ENCODE peak calls at places on chromosomes 16 and 17, in seven cellular contexts. One of them, this sample, is unnamed.

GRCh38 chr16:35192993-35193392 is 1733.6 kb downstream of the TP53TG3F start:
- DNase-seq in left lung: no peak
- DNase-seq in stimulated activated CD4-positive, alpha-beta T cell treated with anti-CD3 and anti-CD28 coated beads, Interleukin-15, amount 100 ng/mL, for 1 hour: no peak
- DNase-seq in activated T-helper 9 cell treated with anti-CD3 and anti-CD28 coated beads, Interleukin-2, amount 50 U/mL, for 16 hours: no peak
- DNase-seq in astrocyte of the spinal cord: no peak
- DNase-seq in activated CD4-positive, alpha-beta T cell treated with anti-CD3 and anti-CD28 coated beads for 4 hours: no peak
- DNase-seq in AG08395: no peak
- DNase-seq in this sample: no peak

GRCh38 chr17:78868391-78868790 is 27.8 kb upstream of the USP36 start:
- DNase-seq in left lung: no peak
- DNase-seq in stimulated activated CD4-positive, alpha-beta T cell treated with anti-CD3 and anti-CD28 coated beads, Interleukin-15, amount 100 ng/mL, for 1 hour: no peak
- DNase-seq in activated T-helper 9 cell treated with anti-CD3 and anti-CD28 coated beads, Interleukin-2, amount 50 U/mL, for 16 hours: no peak
- DNase-seq in astrocyte of the spinal cord: peak; percentile 82
- DNase-seq in activated CD4-positive, alpha-beta T cell treated with anti-CD3 and anti-CD28 coated beads for 4 hours: no peak
- DNase-seq in AG08395: peak; percentile 68
- DNase-seq in this sample: no peak

GRCh38 chr17:82662711-82663261 is 14.5 kb upstream of the WDR45B start:
- DNase-seq in left lung: peak; percentile 53
- DNase-seq in stimulated activated CD4-positive, alpha-beta T cell treated with anti-CD3 and anti-CD28 coated beads, Interleukin-15, amount 100 ng/mL, for 1 hour: no peak
- DNase-seq in activated T-helper 9 cell treated with anti-CD3 and anti-CD28 coated beads, Interleukin-2, amount 50 U/mL, for 16 hours: no peak
- DNase-seq in astrocyte of the spinal cord: no peak
- DNase-seq in activated CD4-positive, alpha-beta T cell treated with anti-CD3 and anti-CD28 coated beads for 4 hours: no peak
- DNase-seq in AG08395: no peak
- DNase-seq in this sample: no peak

GRCh38 chr17:81066072-81066471 is 31.1 kb downstream of the BAIAP2 start:
- DNase-seq in left lung: no peak
- DNase-seq in stimulated activated CD4-positive, alpha-beta T cell treated with anti-CD3 and anti-CD28 coated beads, Interleukin-15, amount 100 ng/mL, for 1 hour: no peak
- DNase-seq in activated T-helper 9 cell treated with anti-CD3 and anti-CD28 coated beads, Interleukin-2, amount 50 U/mL, for 16 hours: no peak
- DNase-seq in astrocyte of the spinal cord: no peak
- DNase-seq in activated CD4-positive, alpha-beta T cell treated with anti-CD3 and anti-CD28 coated beads for 4 hours: no peak
- DNase-seq in AG08395: no peak
- DNase-seq in this sample: no peak

GRCh38 chr17:29929544-29930398 is at the start of gene SSH2:
- DNase-seq in left lung: peak; percentile 98
- DNase-seq in stimulated activated CD4-positive, alpha-beta T cell treated with anti-CD3 and anti-CD28 coated beads, Interleukin-15, amount 100 ng/mL, for 1 hour: peak; percentile 81
- DNase-seq in activated T-helper 9 cell treated with anti-CD3 and anti-CD28 coated beads, Interleukin-2, amount 50 U/mL, for 16 hours: peak; percentile 83
- DNase-seq in astrocyte of the spinal cord: peak; percentile 86
- DNase-seq in activated CD4-positive, alpha-beta T cell treated with anti-CD3 and anti-CD28 coated beads for 4 hours: peak; percentile 89
- DNase-seq in AG08395: peak; percentile 86
- DNase-seq in this sample: peak; percentile 82

GRCh38 chr17:68519911-68520310 is 7.7 kb downstream of the PRKAR1A start:
- DNase-seq in left lung: no peak
- DNase-seq in stimulated activated CD4-positive, alpha-beta T cell treated with anti-CD3 and anti-CD28 coated beads, Interleukin-15, amount 100 ng/mL, for 1 hour: no peak
- DNase-seq in activated T-helper 9 cell treated with anti-CD3 and anti-CD28 coated beads, Interleukin-2, amount 50 U/mL, for 16 hours: no peak
- DNase-seq in astrocyte of the spinal cord: no peak
- DNase-seq in activated CD4-positive, alpha-beta T cell treated with anti-CD3 and anti-CD28 coated beads for 4 hours: no peak
- DNase-seq in AG08395: no peak
- DNase-seq in this sample: no peak

GRCh38 chr16:23595246-23595950 is 718 bp downstream of the NDUFAB1 start:
- DNase-seq in left lung: no peak
- DNase-seq in stimulated activated CD4-positive, alpha-beta T cell treated with anti-CD3 and anti-CD28 coated beads, Interleukin-15, amount 100 ng/mL, for 1 hour: no peak
- DNase-seq in activated T-helper 9 cell treated with anti-CD3 and anti-CD28 coated beads, Interleukin-2, amount 50 U/mL, for 16 hours: no peak
- DNase-seq in astrocyte of the spinal cord: no peak
- DNase-seq in activated CD4-positive, alpha-beta T cell treated with anti-CD3 and anti-CD28 coated beads for 4 hours: no peak
- DNase-seq in AG08395: no peak
- DNase-seq in this sample: no peak

GRCh38 chr16:82761858-82762257 is 135.1 kb downstream of the CDH13 start:
- DNase-seq in left lung: no peak
- DNase-seq in stimulated activated CD4-positive, alpha-beta T cell treated with anti-CD3 and anti-CD28 coated beads, Interleukin-15, amount 100 ng/mL, for 1 hour: no peak
- DNase-seq in activated T-helper 9 cell treated with anti-CD3 and anti-CD28 coated beads, Interleukin-2, amount 50 U/mL, for 16 hours: no peak
- DNase-seq in astrocyte of the spinal cord: peak; percentile 52
- DNase-seq in activated CD4-positive, alpha-beta T cell treated with anti-CD3 and anti-CD28 coated beads for 4 hours: no peak
- DNase-seq in AG08395: peak; percentile 16
- DNase-seq in this sample: no peak

GRCh38 chr16:82229800-82230619 is 60.0 kb upstream of the MPHOSPH6 start:
- DNase-seq in left lung: peak; percentile 65
- DNase-seq in stimulated activated CD4-positive, alpha-beta T cell treated with anti-CD3 and anti-CD28 coated beads, Interleukin-15, amount 100 ng/mL, for 1 hour: peak; percentile 28
- DNase-seq in activated T-helper 9 cell treated with anti-CD3 and anti-CD28 coated beads, Interleukin-2, amount 50 U/mL, for 16 hours: peak; percentile 43
- DNase-seq in astrocyte of the spinal cord: peak; percentile 74
- DNase-seq in activated CD4-positive, alpha-beta T cell treated with anti-CD3 and anti-CD28 coated beads for 4 hours: peak; percentile 54
- DNase-seq in AG08395: peak; percentile 80
- DNase-seq in this sample: peak; percentile 56

GRCh38 chr16:20849587-20850390 is 43.5 kb downstream of the REXO5 start:
- DNase-seq in left lung: no peak
- DNase-seq in stimulated activated CD4-positive, alpha-beta T cell treated with anti-CD3 and anti-CD28 coated beads, Interleukin-15, amount 100 ng/mL, for 1 hour: peak; percentile 54
- DNase-seq in activated T-helper 9 cell treated with anti-CD3 and anti-CD28 coated beads, Interleukin-2, amount 50 U/mL, for 16 hours: peak; percentile 54
- DNase-seq in astrocyte of the spinal cord: peak; percentile 76
- DNase-seq in activated CD4-positive, alpha-beta T cell treated with anti-CD3 and anti-CD28 coated beads for 4 hours: peak; percentile 51
- DNase-seq in AG08395: peak; percentile 65
- DNase-seq in this sample: no peak

GRCh38 chr16:4767872-4768548 is 1.0 kb upstream of the ZNF500 start:
- DNase-seq in left lung: no peak
- DNase-seq in stimulated activated CD4-positive, alpha-beta T cell treated with anti-CD3 and anti-CD28 coated beads, Interleukin-15, amount 100 ng/mL, for 1 hour: no peak
- DNase-seq in activated T-helper 9 cell treated with anti-CD3 and anti-CD28 coated beads, Interleukin-2, amount 50 U/mL, for 16 hours: no peak
- DNase-seq in astrocyte of the spinal cord: no peak
- DNase-seq in activated CD4-positive, alpha-beta T cell treated with anti-CD3 and anti-CD28 coated beads for 4 hours: no peak
- DNase-seq in AG08395: no peak
- DNase-seq in this sample: no peak

GRCh38 chr17:56812971-56813388 is 20.7 kb downstream of the C17orf67 start:
- DNase-seq in left lung: no peak
- DNase-seq in stimulated activated CD4-positive, alpha-beta T cell treated with anti-CD3 and anti-CD28 coated beads, Interleukin-15, amount 100 ng/mL, for 1 hour: no peak
- DNase-seq in activated T-helper 9 cell treated with anti-CD3 and anti-CD28 coated beads, Interleukin-2, amount 50 U/mL, for 16 hours: no peak
- DNase-seq in astrocyte of the spinal cord: no peak
- DNase-seq in activated CD4-positive, alpha-beta T cell treated with anti-CD3 and anti-CD28 coated beads for 4 hours: no peak
- DNase-seq in AG08395: no peak
- DNase-seq in this sample: no peak

GRCh38 chr17:55632236-55632635 is 90.4 kb downstream of the TMEM100 start:
- DNase-seq in left lung: no peak
- DNase-seq in stimulated activated CD4-positive, alpha-beta T cell treated with anti-CD3 and anti-CD28 coated beads, Interleukin-15, amount 100 ng/mL, for 1 hour: no peak
- DNase-seq in activated T-helper 9 cell treated with anti-CD3 and anti-CD28 coated beads, Interleukin-2, amount 50 U/mL, for 16 hours: no peak
- DNase-seq in astrocyte of the spinal cord: no peak
- DNase-seq in activated CD4-positive, alpha-beta T cell treated with anti-CD3 and anti-CD28 coated beads for 4 hours: no peak
- DNase-seq in AG08395: no peak
- DNase-seq in this sample: no peak

GRCh38 chr16:60203525-60204124 is 1469.5 kb upstream of the GOT2 start:
- DNase-seq in left lung: no peak
- DNase-seq in stimulated activated CD4-positive, alpha-beta T cell treated with anti-CD3 and anti-CD28 coated beads, Interleukin-15, amount 100 ng/mL, for 1 hour: no peak
- DNase-seq in activated T-helper 9 cell treated with anti-CD3 and anti-CD28 coated beads, Interleukin-2, amount 50 U/mL, for 16 hours: no peak
- DNase-seq in astrocyte of the spinal cord: peak; percentile 20
- DNase-seq in activated CD4-positive, alpha-beta T cell treated with anti-CD3 and anti-CD28 coated beads for 4 hours: no peak
- DNase-seq in AG08395: peak; percentile 33
- DNase-seq in this sample: no peak

GRCh38 chr17:60422162-60422665 is at the start of gene CHCT1:
- DNase-seq in left lung: no peak
- DNase-seq in stimulated activated CD4-positive, alpha-beta T cell treated with anti-CD3 and anti-CD28 coated beads, Interleukin-15, amount 100 ng/mL, for 1 hour: no peak
- DNase-seq in activated T-helper 9 cell treated with anti-CD3 and anti-CD28 coated beads, Interleukin-2, amount 50 U/mL, for 16 hours: no peak
- DNase-seq in astrocyte of the spinal cord: no peak
- DNase-seq in activated CD4-positive, alpha-beta T cell treated with anti-CD3 and anti-CD28 coated beads for 4 hours: no peak
- DNase-seq in AG08395: no peak
- DNase-seq in this sample: no peak

GRCh38 chr16:4576008-4576407 is 19.9 kb downstream of the C16orf96 start:
- DNase-seq in left lung: no peak
- DNase-seq in stimulated activated CD4-positive, alpha-beta T cell treated with anti-CD3 and anti-CD28 coated beads, Interleukin-15, amount 100 ng/mL, for 1 hour: no peak
- DNase-seq in activated T-helper 9 cell treated with anti-CD3 and anti-CD28 coated beads, Interleukin-2, amount 50 U/mL, for 16 hours: no peak
- DNase-seq in astrocyte of the spinal cord: no peak
- DNase-seq in activated CD4-positive, alpha-beta T cell treated with anti-CD3 and anti-CD28 coated beads for 4 hours: no peak
- DNase-seq in AG08395: no peak
- DNase-seq in this sample: no peak

GRCh38 chr17:39461911-39462641 is 790 bp downstream of the CDK12 start:
- DNase-seq in left lung: no peak
- DNase-seq in stimulated activated CD4-positive, alpha-beta T cell treated with anti-CD3 and anti-CD28 coated beads, Interleukin-15, amount 100 ng/mL, for 1 hour: peak; percentile 53
- DNase-seq in activated T-helper 9 cell treated with anti-CD3 and anti-CD28 coated beads, Interleukin-2, amount 50 U/mL, for 16 hours: peak; percentile 4
- DNase-seq in astrocyte of the spinal cord: peak; percentile 39
- DNase-seq in activated CD4-positive, alpha-beta T cell treated with anti-CD3 and anti-CD28 coated beads for 4 hours: peak; percentile 79
- DNase-seq in AG08395: peak; percentile 81
- DNase-seq in this sample: no peak

GRCh38 chr17:49229076-49229804 is 1.3 kb downstream of the PHOSPHO1 start:
- DNase-seq in left lung: no peak
- DNase-seq in stimulated activated CD4-positive, alpha-beta T cell treated with anti-CD3 and anti-CD28 coated beads, Interleukin-15, amount 100 ng/mL, for 1 hour: no peak
- DNase-seq in activated T-helper 9 cell treated with anti-CD3 and anti-CD28 coated beads, Interleukin-2, amount 50 U/mL, for 16 hours: no peak
- DNase-seq in astrocyte of the spinal cord: no peak
- DNase-seq in activated CD4-positive, alpha-beta T cell treated with anti-CD3 and anti-CD28 coated beads for 4 hours: no peak
- DNase-seq in AG08395: no peak
- DNase-seq in this sample: no peak

GRCh38 chr17:45228121-45228941 is 6.6 kb downstream of the FMNL1 start:
- DNase-seq in left lung: peak; percentile 71
- DNase-seq in stimulated activated CD4-positive, alpha-beta T cell treated with anti-CD3 and anti-CD28 coated beads, Interleukin-15, amount 100 ng/mL, for 1 hour: no peak
- DNase-seq in activated T-helper 9 cell treated with anti-CD3 and anti-CD28 coated beads, Interleukin-2, amount 50 U/mL, for 16 hours: no peak
- DNase-seq in astrocyte of the spinal cord: no peak
- DNase-seq in activated CD4-positive, alpha-beta T cell treated with anti-CD3 and anti-CD28 coated beads for 4 hours: no peak
- DNase-seq in AG08395: no peak
- DNase-seq in this sample: no peak

GRCh38 chr16:74034862-74035261 is 261.8 kb upstream of the PSMD7 start:
- DNase-seq in left lung: no peak
- DNase-seq in stimulated activated CD4-positive, alpha-beta T cell treated with anti-CD3 and anti-CD28 coated beads, Interleukin-15, amount 100 ng/mL, for 1 hour: no peak
- DNase-seq in activated T-helper 9 cell treated with anti-CD3 and anti-CD28 coated beads, Interleukin-2, amount 50 U/mL, for 16 hours: no peak
- DNase-seq in astrocyte of the spinal cord: peak; percentile 9
- DNase-seq in activated CD4-positive, alpha-beta T cell treated with anti-CD3 and anti-CD28 coated beads for 4 hours: no peak
- DNase-seq in AG08395: peak; percentile 13
- DNase-seq in this sample: no peak